ENCODE peak calls at places on chromosomes 7 and 10, in eight cellular contexts. R, M, N, Q, X, Y, D and E are unnamed samples.

GRCh38 chr10:29772403-29772802 is 137.6 kb upstream of the SVIL start:
- DNase-seq in D (no peak), N (no peak), Y (no peak), R (no peak), M (no peak), Q (no peak), X (no peak), E (no peak)

GRCh38 chr7:28556671-28557070 is 144.4 kb downstream of the CREB5 start:
- DNase-seq in R (no peak), N (no peak), D (no peak), X (no peak), Y (no peak), Q (no peak), M (no peak), E (no peak)

GRCh38 chr10:93873427-93874115 is 20.2 kb upstream of the SLC35G1 start:
- DNase-seq in Q (no peak), R (no peak), N (peak), M (no peak), D (no peak), X (no peak), Y (no peak), E (peak)

GRCh38 chr7:74479066-74479781 is 25.5 kb downstream of the GTF2IRD1 start:
- DNase-seq in N (no peak), R (peak), M (no peak), Y (no peak), Q (no peak), X (no peak), D (peak), E (peak)

GRCh38 chr10:31808258-31809218 is 120.1 kb downstream of the ARHGAP12 start:
- DNase-seq in R (peak), Y (no peak), D (no peak), M (no peak), Q (peak), X (no peak), N (peak), E (peak)

GRCh38 chr7:36015733-36016132 is 137.3 kb upstream of the EEPD1 start:
- DNase-seq in D (no peak), X (no peak), Q (no peak), R (no peak), M (no peak), Y (peak), N (peak), E (no peak)

GRCh38 chr10:59513558-59513957 is 151.2 kb upstream of the FAM13C start:
- DNase-seq in X (no peak), N (peak), M (no peak), D (no peak), Q (no peak), R (no peak), Y (no peak), E (no peak)

GRCh38 chr7:114051871-114052324 is 133.1 kb upstream of the PPP1R3A start:
- DNase-seq in Y (no peak), M (no peak), Q (peak), X (no peak), D (no peak), N (no peak), R (no peak), E (no peak)

GRCh38 chr10:47404446-47404845 is 20.4 kb upstream of the ZNF488 start:
- DNase-seq in X (no peak), R (no peak), M (no peak), Y (no peak), Q (no peak), N (no peak), D (no peak), E (no peak)

GRCh38 chr7:121271916-121272315 is 56.9 kb upstream of the WNT16 start:
- DNase-seq in Q (no peak), X (no peak), M (no peak), Y (no peak), N (no peak), D (no peak), R (no peak), E (no peak)

GRCh38 chr7:114944742-114945625 is 23.1 kb downstream of the MDFIC start:
- DNase-seq in X (peak), N (peak), Q (no peak), R (peak), Y (no peak), D (peak), M (no peak), E (no peak)

GRCh38 chr10:47065903-47066302 is 154.7 kb downstream of the PTPN20 start:
- DNase-seq in D (no peak), N (no peak), Q (no peak), R (no peak), M (no peak), X (no peak), Y (no peak), E (no peak)

GRCh38 chr10:74743401-74743800 is 83.0 kb upstream of the KAT6B start:
- DNase-seq in M (no peak), Q (no peak), D (no peak), X (no peak), R (no peak), N (no peak), Y (no peak), E (no peak)

GRCh38 chr7:4144801-4145470 is 537.2 kb upstream of the FOXK1 start:
- DNase-seq in M (no peak), N (peak), D (peak), R (peak), Q (no peak), Y (no peak), X (peak), E (no peak)

GRCh38 chr7:73870041-73870492 is 9.1 kb downstream of the TMEM270 start:
- DNase-seq in M (no peak), X (no peak), R (no peak), Q (no peak), N (no peak), D (no peak), Y (no peak), E (no peak)

GRCh38 chr7:1646957-1647891 is 22.9 kb upstream of the ELFN1 start:
- DNase-seq in Q (no peak), N (peak), D (no peak), M (no peak), Y (no peak), X (no peak), R (no peak), E (no peak)

GRCh38 chr10:104450954-104451353 is 97.3 kb downstream of the CFAP58 start:
- DNase-seq in X (no peak), N (no peak), Y (no peak), Q (no peak), M (no peak), R (no peak), D (no peak), E (peak)

GRCh38 chr7:4080013-4080412 is 602.1 kb upstream of the FOXK1 start:
- DNase-seq in M (no peak), X (no peak), Q (no peak), N (no peak), R (no peak), D (no peak), Y (no peak), E (no peak)

GRCh38 chr7:31890198-31890597 is 180.0 kb downstream of the PDE1C start:
- DNase-seq in X (no peak), R (peak), M (no peak), Q (no peak), D (no peak), Y (peak), N (no peak), E (peak)

GRCh38 chr7:128114806-128115205 is 83.6 kb upstream of the LRRC4 start:
- DNase-seq in N (no peak), Y (no peak), R (no peak), M (no peak), X (no peak), D (no peak), Q (no peak), E (no peak)

GRCh38 chr7:23357190-23358093 is 58.3 kb downstream of the MALSU1 start:
- DNase-seq in Y (peak), R (no peak), M (no peak), D (no peak), X (no peak), N (peak), Q (peak), E (peak)

GRCh38 chr10:114821293-114821914 is at the start of gene FHIP2A:
- DNase-seq in N (peak), X (peak), R (peak), Y (peak), Q (peak), M (peak), D (peak), E (peak)

DNA sequence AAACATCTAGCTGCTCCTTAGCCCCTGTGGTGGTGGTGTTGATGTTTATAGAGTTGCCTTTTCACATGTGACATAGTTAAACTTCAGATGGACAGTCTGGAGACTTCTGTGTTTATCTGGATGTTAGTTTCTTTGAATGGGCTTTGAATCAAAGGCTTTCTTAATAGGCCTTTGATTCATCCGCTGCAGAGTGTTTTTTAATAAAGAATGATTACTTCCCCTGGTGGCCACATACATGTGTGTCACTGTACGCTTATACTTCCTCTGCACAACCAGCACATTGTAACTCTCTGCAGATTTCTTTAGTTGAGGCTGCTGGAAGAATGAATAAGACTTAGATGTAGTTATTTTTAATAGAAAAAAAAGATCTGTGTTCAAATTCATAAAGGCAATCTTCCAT is 221.1 kb downstream of the DYNC1I1 start:
- DNase-seq in Y (no peak), N (no peak), Q (no peak), D (no peak), X (no peak), R (no peak), M (no peak), E (no peak)
- TF ChIP-seq CTCF in Y (no peak), N (no peak), Q (no peak), D (no peak), X (peak), R (no peak), M (peak), E (no peak)

GRCh38 chr7:12056977-12057376 is 154.1 kb upstream of the TMEM106B start:
- DNase-seq in D (no peak), X (no peak), R (no peak), N (no peak), Q (no peak), M (no peak), Y (no peak), E (no peak)

GRCh38 chr7:12066004-12066403 is 145.1 kb upstream of the TMEM106B start:
- DNase-seq in D (no peak), Q (no peak), X (no peak), R (no peak), Y (peak), M (no peak), N (no peak), E (peak)

GRCh38 chr7:12066561-12066960 is 144.5 kb upstream of the TMEM106B start:
- DNase-seq in R (no peak), D (no peak), M (no peak), N (no peak), Q (no peak), Y (peak), X (no peak), E (peak)

GRCh38 chr7:12064716-12065115 is 146.4 kb upstream of the TMEM106B start:
- DNase-seq in X (no peak), R (no peak), D (no peak), M (no peak), Y (no peak), N (no peak), Q (no peak), E (no peak)

DNA sequence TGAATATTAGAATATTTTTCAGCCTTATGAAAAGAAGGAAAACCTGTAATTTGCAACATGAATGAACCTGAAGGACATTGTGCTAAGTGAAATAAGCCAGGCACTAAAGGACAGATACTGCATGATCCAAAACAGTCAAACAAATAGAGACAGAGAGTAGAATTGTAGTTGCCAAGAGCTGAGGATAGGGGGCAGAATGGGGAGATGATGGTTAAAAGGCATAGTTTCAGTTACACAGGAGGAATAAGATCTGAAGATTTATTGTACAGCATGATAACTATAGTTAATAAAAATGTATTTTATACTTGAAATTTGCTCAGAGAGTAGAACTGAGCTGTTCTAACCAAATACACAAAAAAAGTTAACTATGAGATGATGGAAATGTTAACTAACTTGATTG is 149.0 kb upstream of the TMEM106B start:
- DNase-seq in R (no peak), Q (no peak), D (no peak), M (no peak), Y (no peak), N (peak), X (no peak), E (peak)
- TF ChIP-seq CTCF in R (no peak), Q (no peak), D (no peak), M (peak), Y (no peak), N (peak), X (peak), E (peak)

DNA sequence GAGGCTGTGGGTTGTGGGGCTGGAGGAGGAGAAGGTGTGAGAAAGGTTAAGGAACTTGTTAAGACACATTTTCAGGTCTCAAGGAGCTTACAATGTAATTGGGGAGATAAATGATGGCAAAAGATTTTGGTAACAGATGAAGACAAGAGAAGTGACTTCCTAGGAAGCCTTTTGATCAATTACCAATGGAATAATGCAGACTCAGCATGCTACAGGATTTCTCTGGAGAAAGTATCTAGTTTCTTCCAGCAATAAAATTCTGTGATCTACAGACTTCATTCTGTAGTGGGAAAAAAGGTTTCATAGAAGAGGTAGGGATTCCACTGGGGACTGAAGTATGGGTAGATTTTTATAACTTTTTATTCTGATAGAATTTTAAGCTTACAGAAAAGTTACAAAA is 184.2 kb upstream of the RHOBTB1 start:
- DNase-seq in D (no peak), N (no peak), M (no peak), X (no peak), R (no peak), Q (no peak), Y (no peak), E (no peak)
- TF ChIP-seq CTCF in D (no peak), N (no peak), M (no peak), X (no peak), R (no peak), Q (no peak), Y (no peak), E (no peak)

GRCh38 chr10:17617031-17617911 is at the start of gene HACD1:
- DNase-seq in X (peak), D (peak), M (peak), Q (peak), N (peak), Y (peak), R (peak), E (peak)
- TF ChIP-seq CTCF in X (peak), D (no peak), M (peak), Q (no peak), N (no peak), Y (peak), R (no peak), E (peak)

GRCh38 chr7:69747144-69747543 is 148.9 kb downstream of the AUTS2 start:
- DNase-seq in D (no peak), N (no peak), Q (no peak), R (no peak), M (no peak), Y (no peak), X (no peak), E (no peak)

GRCh38 chr7:69749358-69749757 is 151.1 kb downstream of the AUTS2 start:
- DNase-seq in X (no peak), Y (no peak), R (no peak), Q (no peak), D (no peak), M (no peak), N (no peak), E (no peak)

GRCh38 chr7:69748530-69748929 is 150.3 kb downstream of the AUTS2 start:
- DNase-seq in N (no peak), D (no peak), Q (no peak), R (no peak), M (no peak), Y (no peak), X (no peak), E (no peak)

GRCh38 chr7:69743436-69743835 is 145.2 kb downstream of the AUTS2 start:
- DNase-seq in Y (no peak), Q (no peak), N (no peak), X (no peak), D (no peak), R (no peak), M (no peak), E (no peak)

GRCh38 chr7:69746383-69746782 is 148.1 kb downstream of the AUTS2 start:
- DNase-seq in X (no peak), R (no peak), Y (no peak), Q (no peak), D (no peak), M (no peak), N (no peak), E (no peak)
- TF ChIP-seq CTCF in X (no peak), R (no peak), Y (no peak), Q (no peak), D (no peak), M (no peak), N (no peak), E (no peak)

GRCh38 chr7:8436965-8437364 is 3.6 kb downstream of the NXPH1 start:
- DNase-seq in R (peak), X (peak), M (peak), Y (peak), Q (no peak), D (no peak), N (peak), E (peak)
- TF ChIP-seq CTCF in R (peak), X (peak), M (peak), Y (peak), Q (peak), D (peak), N (peak), E (peak)

DNA sequence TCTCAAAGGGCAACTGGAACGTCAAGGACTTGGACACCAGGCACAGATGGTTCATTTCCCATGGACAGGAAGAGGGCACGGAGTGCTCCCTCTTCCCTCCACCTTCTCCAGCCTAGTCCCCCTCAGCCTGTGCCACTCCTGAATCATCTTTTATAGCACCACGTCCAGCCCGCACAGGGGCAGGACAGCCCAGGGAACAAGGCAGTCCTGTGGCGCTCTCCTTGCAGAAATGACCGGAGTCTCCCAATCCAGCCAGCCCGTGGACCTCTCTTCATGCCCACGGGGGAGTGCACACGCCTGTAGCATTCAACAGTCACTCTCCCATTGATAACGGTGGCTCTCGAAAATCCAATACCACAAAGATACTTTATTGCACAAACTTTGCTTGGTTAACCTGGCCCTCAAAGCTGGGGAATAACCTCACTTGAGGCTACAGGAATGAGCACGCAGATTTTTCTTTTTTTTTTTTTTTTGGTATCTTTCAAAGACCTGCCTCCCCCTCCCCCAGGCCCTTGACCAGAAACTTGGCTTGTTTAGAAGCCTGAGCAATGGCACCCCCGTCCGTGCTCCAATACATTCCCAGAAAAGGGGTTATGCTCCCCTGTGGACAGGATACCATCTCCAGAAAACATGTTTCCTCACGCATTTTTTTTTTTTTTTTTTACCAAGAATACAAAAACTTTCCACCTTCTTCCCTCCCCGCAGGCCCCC is 728 bp downstream of the PRKCQ start:
- DNase-seq in D (no peak), R (no peak), N (no peak), M (no peak), Y (no peak), Q (no peak), X (no peak), E (no peak)
- TF ChIP-seq CTCF in D (no peak), R (no peak), N (no peak), M (no peak), Y (no peak), Q (no peak), X (no peak), E (no peak)

GRCh38 chr10:124719213-124719851 is 24.8 kb downstream of the FAM53B start:
- DNase-seq in N (peak), Q (peak), R (peak), Y (peak), M (no peak), D (peak), X (no peak), E (peak)
- TF ChIP-seq CTCF in N (peak), Q (peak), R (peak), Y (peak), M (peak), D (peak), X (peak), E (no peak)